ENCODE peak calls at places on chromosome X, in seven cellular contexts. V is nephron progenitor cell, L is spleen, W is retina, B is EH, E is RPMI7951, J is NCI-H510A. D is an unnamed sample.

GRCh38 chrX:55452825-55453124 is 848 bp downstream of the MAGEH1 start:
- DNase-seq in B (no peak), J (no peak), W (no peak), E (no peak), L (no peak), V (no peak), D (no peak)

GRCh38 chrX:38654302-38654701 is 93.0 kb downstream of the TSPAN7 start:
- DNase-seq in J (no peak), E (peak; percentile 19), L (no peak), W (no peak), B (peak; percentile 9), V (no peak), D (no peak)

GRCh38 chrX:16185725-16186136 is 18.4 kb downstream of the MAGEB17 start:
- DNase-seq in J (no peak), V (no peak), B (peak; percentile 91), W (no peak), E (peak; percentile 94), L (no peak), D (no peak)

GRCh38 chrX:110402091-110402854 is 43.6 kb downstream of the RTL9 start:
- DNase-seq in L (no peak), V (no peak), W (no peak), E (peak; percentile 83), J (no peak), B (peak; percentile 92), D (no peak)

GRCh38 chrX:140180585-140180984 is 215.3 kb upstream of the CXorf66 start:
- DNase-seq in W (no peak), J (no peak), B (no peak), E (peak; percentile 80), V (no peak), L (no peak), D (no peak)

GRCh38 chrX:149074429-149074828 is 430.7 kb downstream of the IDS start:
- DNase-seq in W (no peak), V (peak; percentile 3), E (peak; percentile 63), B (no peak), L (no peak), J (no peak), D (no peak)

GRCh38 chrX:153766871-153767673 is 3.0 kb downstream of the PLXNB3 start:
- DNase-seq in V (no peak), W (no peak), E (no peak), J (no peak), L (peak; percentile 78), B (no peak), D (no peak)

GRCh38 chrX:119391279-119391678 is 7.9 kb upstream of the SLC25A43 start:
- DNase-seq in L (no peak), B (peak; percentile 43), E (peak; percentile 37), W (no peak), J (no peak), V (no peak), D (no peak)

GRCh38 chrX:29419774-29420553 is 795.4 kb upstream of the MAGEB2 start:
- DNase-seq in J (no peak), E (peak; percentile 1), B (no peak), V (no peak), L (no peak), W (no peak), D (no peak)

GRCh38 chrX:291411-291901 is 10.3 kb downstream of the PLCXD1 start:
- DNase-seq in V (no peak), W (no peak), B (no peak), L (peak; percentile 65), E (no peak), J (no peak), D (no peak)

GRCh38 chrX:54921427-54922021 is 900 bp downstream of the TRO start:
- DNase-seq in B (peak; percentile 66), E (peak; percentile 78), L (no peak), V (peak; percentile 82), W (peak; percentile 56), J (peak; percentile 43), D (peak; percentile 78)

GRCh38 chrX:43949669-43950068 is 23.5 kb downstream of the NDP start:
- DNase-seq in V (peak; percentile 59), E (no peak), L (peak; percentile 77), J (peak; percentile 8), W (peak; percentile 57), B (no peak), D (no peak)

GRCh38 chrX:49282647-49283011 is 13.0 kb downstream of the PPP1R3F start:
- DNase-seq in B (peak; percentile 33), E (peak; percentile 15), W (peak; percentile 6), L (peak; percentile 30), J (no peak), V (peak; percentile 12), D (no peak)

GRCh38 chrX:123731987-123732678 is 719 bp downstream of the THOC2 start:
- DNase-seq in B (peak; percentile 31), L (peak; percentile 82), J (peak; percentile 0), V (peak; percentile 42), W (no peak), E (peak; percentile 10), D (no peak)

GRCh38 chrX:103212749-103213457 is 2.0 kb upstream of the BEX4 start:
- DNase-seq in B (no peak), E (no peak), V (no peak), W (no peak), L (no peak), J (no peak), D (no peak)

GRCh38 chrX:98350940-98351339 is 1467.2 kb downstream of the RPA4 start:
- DNase-seq in J (no peak), L (no peak), W (no peak), E (no peak), V (no peak), B (no peak), D (peak; percentile 46)

GRCh38 chrX:10327651-10328050 is 170.9 kb downstream of the CLCN4 start:
- DNase-seq in V (no peak), B (no peak), J (no peak), W (peak; percentile 47), E (peak; percentile 46), L (no peak), D (peak; percentile 4)

GRCh38 chrX:122087353-122087752 is 1039.9 kb downstream of the GLUD2 start:
- DNase-seq in W (no peak), V (no peak), B (no peak), E (no peak), L (no peak), J (no peak), D (no peak)

GRCh38 chrX:154488336-154489075 is 1.9 kb downstream of the SLC10A3 start:
- DNase-seq in J (no peak), E (no peak), L (peak; percentile 77), B (no peak), W (no peak), V (no peak), D (no peak)

GRCh38 chrX:102787283-102787682 is 66.7 kb downstream of the GPRASP3 start:
- DNase-seq in V (no peak), J (no peak), W (no peak), E (no peak), L (no peak), B (no peak), D (no peak)

D was measured in neuronal stem cell.